ENCODE peak calls at places on chromosomes 16 and 17, in six cellular contexts. T is mesenchymal stem cell, Q is GM12878, A is neural progenitor cell, W is mammary epithelial cell, V is GM23248. K is an unnamed sample.

GRCh38 chr17:3039748-3040147 is 23.7 kb downstream of the OR1D5 start:
- DNase-seq in T (no peak), Q (no peak), A (no peak), W (no peak), V (no peak), K (no peak)

GRCh38 chr16:78737630-78738029 is 638.2 kb downstream of the WWOX start:
- DNase-seq in T (no peak), Q (no peak), A (no peak), W (no peak), V (no peak), K (no peak)

GRCh38 chr16:86292171-86292775 is 218.1 kb upstream of the FOXF1 start:
- DNase-seq in T (no peak), Q (no peak), A (no peak), W (no peak), V (no peak), K (no peak)

GRCh38 chr16:57840833-57841232 is 38.5 kb upstream of the KIFC3 start:
- DNase-seq in T (no peak), Q (no peak), A (no peak), W (no peak), V (no peak), K (no peak)

GRCh38 chr16:78659668-78660217 is 560.3 kb downstream of the WWOX start:
- DNase-seq in T (no peak), Q (no peak), A (no peak), W (no peak), V (no peak), K (no peak)

GRCh38 chr17:17377568-17377967 is 74.4 kb downstream of the NT5M start:
- DNase-seq in T (no peak), Q (no peak), A (no peak), W (no peak), V (no peak), K (no peak)

GRCh38 chr16:86494565-86495356 is 15.6 kb upstream of the FOXF1 start:
- DNase-seq in T (peak), Q (no peak), A (peak), W (no peak), V (no peak), K (no peak)

GRCh38 chr16:13084331-13084730 is 182.9 kb downstream of the SHISA9 start:
- DNase-seq in T (no peak), Q (no peak), A (no peak), W (no peak), V (no peak), K (no peak)

GRCh38 chr17:77140878-77141767 is at the start of gene SEC14L1:
- DNase-seq in T (peak), Q (no peak), A (peak), W (peak), V (peak), K (no peak)

GRCh38 chr16:16158741-16159374 is 64.4 kb downstream of the ABCC6 start:
- DNase-seq in T (peak), Q (no peak), A (no peak), W (peak), V (peak), K (no peak)

GRCh38 chr17:22454070-22454999 is 762.0 kb downstream of the KCNJ18 start:
- DNase-seq in T (no peak), Q (no peak), A (no peak), W (no peak), V (no peak), K (no peak)

DNA sequence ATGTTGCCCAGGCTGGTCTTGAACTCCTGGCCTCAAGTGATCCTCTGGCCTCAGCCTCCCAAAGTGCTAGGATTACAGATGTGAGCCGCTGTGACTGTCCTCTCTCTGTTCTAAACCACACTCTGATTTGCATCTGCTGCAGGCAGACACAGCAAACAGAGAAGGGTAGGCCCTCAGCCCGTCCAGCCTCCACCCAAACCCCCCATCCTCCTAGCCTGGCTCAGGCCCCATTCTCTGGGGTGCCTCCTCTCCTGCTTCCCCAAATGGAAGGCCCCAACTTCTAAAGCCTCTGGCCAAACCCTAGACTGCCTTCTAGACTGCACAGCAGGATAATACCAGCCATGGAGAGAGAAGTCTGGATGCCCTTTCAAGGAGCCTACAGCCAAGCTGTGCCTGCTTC is 4.1 kb upstream of the GFAP start:
- DNase-seq in T (no peak), Q (no peak), A (no peak), W (no peak), V (no peak), K (no peak)
- H3K9ac ChIP-seq in T (no peak), Q (no peak), A (no peak), W (no peak), V (no peak), K (no peak)

DNA sequence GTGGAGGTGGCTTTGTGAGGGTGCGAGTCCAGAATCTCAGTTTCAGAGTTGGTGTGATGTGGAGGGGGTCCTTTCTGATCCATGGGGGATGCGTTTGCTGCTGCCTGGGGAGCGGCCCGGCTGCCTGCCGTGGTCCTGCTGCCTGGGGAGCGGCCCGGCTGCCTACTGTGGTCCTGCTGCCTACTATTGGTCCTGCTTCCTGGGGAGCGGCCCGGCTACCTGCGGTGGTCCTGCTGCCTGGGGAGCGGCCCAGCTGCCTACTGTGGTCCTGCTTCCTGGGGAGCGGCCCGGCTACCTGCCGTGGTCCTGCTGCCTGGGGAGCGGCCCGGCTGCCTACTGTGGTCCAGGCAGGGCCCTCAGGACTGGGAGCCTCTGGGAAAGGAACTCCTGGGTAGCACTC is 61.5 kb upstream of the ZNF750 start:
- DNase-seq in T (no peak), Q (no peak), A (no peak), W (no peak), V (no peak), K (no peak)
- H3K9ac ChIP-seq in T (peak), Q (no peak), A (no peak), W (no peak), V (no peak), K (no peak)

GRCh38 chr17:36547776-36548175 is 3.1 kb downstream of the GGNBP2 start:
- DNase-seq in T (no peak), Q (no peak), A (no peak), W (no peak), V (peak), K (no peak)
- H3K9ac ChIP-seq in T (peak), Q (no peak), A (peak), W (peak), V (peak), K (peak)

DNA sequence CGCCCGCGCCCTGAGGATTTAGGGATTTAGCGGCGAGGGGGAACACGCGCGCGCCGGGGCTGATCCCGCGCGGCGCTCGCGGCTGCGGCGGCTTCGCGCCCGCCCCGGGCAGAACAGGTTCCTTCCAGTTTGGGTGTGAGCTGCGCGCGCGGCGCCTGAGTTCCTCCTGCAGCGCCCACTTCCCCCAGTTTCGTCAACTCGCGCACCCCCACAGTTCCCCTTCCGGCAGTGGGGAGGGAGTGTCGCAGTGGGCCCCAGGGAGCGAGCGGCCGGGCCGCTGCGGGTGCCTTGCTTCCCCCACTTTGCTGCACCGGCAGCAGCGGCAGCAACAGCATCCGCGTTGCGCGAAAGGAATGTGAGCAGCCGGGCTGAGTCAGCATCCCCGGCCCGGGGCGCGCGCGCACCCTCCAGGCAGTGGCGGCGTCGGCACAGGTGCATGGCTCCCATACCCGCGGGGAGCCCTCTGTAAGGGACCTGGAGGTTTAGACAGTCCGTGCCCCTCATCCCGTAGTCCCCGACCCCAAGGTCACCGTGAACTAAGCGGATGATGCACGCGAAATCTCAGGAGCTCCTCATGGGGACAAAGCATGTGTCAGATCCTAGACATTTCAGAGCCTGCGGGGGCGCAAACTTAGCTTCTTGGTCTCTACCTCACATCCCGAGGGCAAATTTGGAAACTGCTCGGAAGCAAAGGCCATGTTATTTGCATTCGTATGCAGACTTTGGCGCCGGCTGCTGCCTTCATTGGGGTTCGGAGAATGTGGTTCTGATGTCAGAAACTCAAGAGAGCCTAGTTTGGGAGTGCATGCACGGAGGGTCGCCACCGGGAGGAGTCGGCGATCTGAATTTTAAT is 767 bp downstream of the ARSG start:
- DNase-seq in T (peak), Q (peak), A (peak), W (peak), V (peak), K (no peak)
- H3K9ac ChIP-seq in T (peak), Q (peak), A (peak), W (no peak), V (peak), K (peak)

K was measured in keratinocyte.